ENCODE peak calls at places on chromosomes 3 and 15, in five cellular contexts. R, V, P, X and D are unnamed samples.

GRCh38 chr15:28977377-28978010 is 91.7 kb downstream of the APBA2 start:
- DNase-seq in R (no peak), V (no peak), P (no peak), X (peak), D (no peak)

GRCh38 chr15:49456166-49456565 is 33.1 kb downstream of the FGF7 start:
- DNase-seq in R (no peak), V (no peak), P (no peak), X (no peak), D (no peak)

GRCh38 chr15:71790081-71790480 is 20.3 kb upstream of the NR2E3 start:
- DNase-seq in R (peak), V (peak), P (no peak), X (peak), D (no peak)

GRCh38 chr15:42385206-42385979 is 26.1 kb downstream of the CAPN3 start:
- DNase-seq in R (peak), V (no peak), P (peak), X (peak), D (peak)

GRCh38 chr3:79111375-79112052 is 656.3 kb downstream of the ROBO1 start:
- DNase-seq in R (no peak), V (no peak), P (no peak), X (no peak), D (no peak)

GRCh38 chr15:55132672-55133071 is 64.1 kb downstream of the RSL24D1 start:
- DNase-seq in R (no peak), V (no peak), P (no peak), X (no peak), D (no peak)

GRCh38 chr3:37993811-37994638 is 3.4 kb downstream of the VILL start:
- DNase-seq in R (peak), V (peak), P (peak), X (no peak), D (peak)

GRCh38 chr3:61315874-61316273 is 64.6 kb upstream of the FHIT start:
- DNase-seq in R (no peak), V (no peak), P (peak), X (no peak), D (no peak)

GRCh38 chr15:88911766-88912118 is 1.4 kb downstream of the MFGE8 start:
- DNase-seq in R (no peak), V (no peak), P (peak), X (peak), D (no peak)

GRCh38 chr3:185983495-185984141 is 45.8 kb upstream of the TRA2B start:
- DNase-seq in R (peak), V (peak), P (peak), X (peak), D (peak)

GRCh38 chr15:80695099-80695910 is at the start of gene ABHD17C:
- DNase-seq in R (peak), V (peak), P (peak), X (peak), D (peak)

GRCh38 chr3:151499198-151499597 is 38.3 kb upstream of the IGSF10 start:
- DNase-seq in R (no peak), V (no peak), P (no peak), X (no peak), D (no peak)

GRCh38 chr3:22091329-22091728 is 340.3 kb upstream of the ZNF385D start:
- DNase-seq in R (no peak), V (no peak), P (no peak), X (no peak), D (no peak)

GRCh38 chr3:154243353-154243752 is 80.9 kb downstream of the DHX36 start:
- DNase-seq in R (no peak), V (no peak), P (no peak), X (no peak), D (no peak)

GRCh38 chr15:74835312-74835823 is 7.6 kb downstream of the ULK3 start:
- DNase-seq in R (peak), V (peak), P (peak), X (peak), D (peak)

GRCh38 chr15:99155961-99156443 is 51.1 kb downstream of the SYNM start:
- DNase-seq in R (no peak), V (no peak), P (no peak), X (no peak), D (no peak)

GRCh38 chr3:102016417-102016816 is 167.1 kb downstream of the NFKBIZ start:
- DNase-seq in R (no peak), V (no peak), P (no peak), X (no peak), D (no peak)

GRCh38 chr15:55526559-55527036 is 18.6 kb upstream of the DNAAF4 start:
- DNase-seq in R (no peak), V (no peak), P (no peak), X (peak), D (no peak)

GRCh38 chr3:116384717-116385116 is 60.6 kb downstream of the LSAMP start:
- DNase-seq in R (no peak), V (no peak), P (no peak), X (no peak), D (no peak)

GRCh38 chr3:183122257-183122932 is 23.1 kb upstream of the MCCC1 start:
- DNase-seq in R (no peak), V (no peak), P (no peak), X (no peak), D (no peak)

GRCh38 chr15:74793135-74794028 is 11.5 kb downstream of the CSK start:
- DNase-seq in R (no peak), V (no peak), P (no peak), X (no peak), D (no peak)

GRCh38 chr15:96381463-96381862 is 51.0 kb downstream of the NR2F2 start:
- DNase-seq in R (no peak), V (no peak), P (no peak), X (peak), D (no peak)

GRCh38 chr3:16419640-16420039 is 93.9 kb downstream of the RFTN1 start:
- DNase-seq in R (no peak), V (no peak), P (no peak), X (no peak), D (no peak)

GRCh38 chr3:124565013-124565412 is 165.2 kb upstream of the UMPS start:
- DNase-seq in R (peak), V (peak), P (peak), X (peak), D (peak)

GRCh38 chr3:73409405-73409804 is 215.3 kb downstream of the PDZRN3 start:
- DNase-seq in R (no peak), V (no peak), P (no peak), X (no peak), D (no peak)

GRCh38 chr3:146382386-146382785 is 87.0 kb downstream of the PLSCR2 start:
- DNase-seq in R (peak), V (no peak), P (peak), X (peak), D (no peak)

GRCh38 chr15:60672400-60672799 is 193.5 kb upstream of the ICE2 start:
- DNase-seq in R (no peak), V (no peak), P (no peak), X (no peak), D (no peak)
- TF ChIP-seq CTCF in R (no peak), V (peak), P (no peak), X (no peak), D (no peak)

GRCh38 chr3:58824285-58824684 is 157.7 kb upstream of the FAM3D start:
- DNase-seq in R (peak), V (peak), P (peak), X (peak), D (peak)
- TF ChIP-seq CTCF in R (peak), V (peak), P (peak), X (peak), D (peak)

GRCh38 chr3:59069838-59070237 is 20.0 kb upstream of the CFAP20DC start:
- DNase-seq in R (no peak), V (no peak), P (no peak), X (no peak), D (no peak)

GRCh38 chr3:59065240-59065639 is 15.4 kb upstream of the CFAP20DC start:
- DNase-seq in R (no peak), V (no peak), P (no peak), X (no peak), D (no peak)

GRCh38 chr3:59064728-59065127 is 14.9 kb upstream of the CFAP20DC start:
- DNase-seq in R (no peak), V (no peak), P (no peak), X (no peak), D (no peak)

GRCh38 chr3:59064276-59064675 is 14.5 kb upstream of the CFAP20DC start:
- DNase-seq in R (peak), V (no peak), P (peak), X (no peak), D (no peak)
- TF ChIP-seq CTCF in R (no peak), V (no peak), P (no peak), X (no peak), D (no peak)

GRCh38 chr3:188036375-188036985 is 117.5 kb upstream of the LPP start:
- DNase-seq in R (no peak), V (peak), P (no peak), X (peak), D (no peak)

GRCh38 chr3:188034989-188035388 is 119.0 kb upstream of the LPP start:
- DNase-seq in R (no peak), V (no peak), P (no peak), X (no peak), D (no peak)

GRCh38 chr3:188037965-188038581 is 115.9 kb upstream of the LPP start:
- DNase-seq in R (peak), V (no peak), P (no peak), X (no peak), D (no peak)

GRCh38 chr3:188041193-188041592 is 112.8 kb upstream of the LPP start:
- DNase-seq in R (no peak), V (no peak), P (no peak), X (no peak), D (no peak)

DNA sequence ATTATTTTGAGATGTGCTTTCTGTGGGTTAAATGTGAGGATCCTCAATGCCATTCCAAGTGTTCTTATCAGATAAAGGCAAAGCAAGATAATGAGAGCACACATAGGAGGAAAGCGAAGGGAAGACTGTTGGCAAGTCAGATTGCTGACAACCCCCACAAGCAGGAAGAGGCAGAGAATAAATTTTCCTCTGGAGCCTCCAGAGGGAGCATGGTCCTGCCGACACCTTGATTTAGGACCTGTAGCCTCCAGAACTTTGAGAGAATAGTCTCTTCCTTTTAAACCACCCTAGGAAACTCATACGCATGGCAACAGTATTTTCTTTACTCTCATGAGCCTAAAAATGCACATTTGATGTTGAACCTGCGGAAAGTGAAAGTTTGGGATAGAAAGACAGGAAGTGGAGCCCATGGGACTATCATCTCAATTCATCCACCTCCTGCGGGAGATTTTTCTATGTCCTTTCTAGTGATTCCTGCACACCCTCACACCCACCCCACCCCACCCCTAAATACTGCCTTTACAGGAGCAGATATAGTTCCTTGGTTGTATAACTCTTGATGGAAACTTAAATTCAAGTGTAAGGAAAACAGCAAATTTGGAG is 116.7 kb upstream of the LPP start:
- DNase-seq in R (peak), V (peak), P (no peak), X (peak), D (no peak)
- TF ChIP-seq CTCF in R (peak), V (peak), P (no peak), X (peak), D (no peak)

GRCh38 chr15:40072216-40072990 is 33.4 kb upstream of the SRP14 start:
- DNase-seq in R (no peak), V (no peak), P (no peak), X (no peak), D (no peak)
- TF ChIP-seq CTCF in R (no peak), V (no peak), P (no peak), X (no peak), D (no peak)

GRCh38 chr3:192063570-192063969 is 602.6 kb downstream of the PYDC2 start:
- DNase-seq in R (no peak), V (no peak), P (peak), X (no peak), D (no peak)
- TF ChIP-seq CTCF in R (no peak), V (no peak), P (no peak), X (no peak), D (no peak)

GRCh38 chr3:99645277-99646106 is 7.1 kb downstream of the COL8A1 start:
- DNase-seq in R (peak), V (no peak), P (peak), X (peak), D (no peak)
- TF ChIP-seq CTCF in R (peak), V (peak), P (peak), X (peak), D (peak)

GRCh38 chr15:45185069-45185779 is 2.5 kb downstream of the SHF start:
- DNase-seq in R (no peak), V (no peak), P (no peak), X (no peak), D (no peak)
- TF ChIP-seq CTCF in R (no peak), V (no peak), P (no peak), X (no peak), D (no peak)